ENCODE peak calls at places on chromosomes 11 and 22, in six cellular contexts. A, L, U, R, K and J are unnamed samples.

GRCh38 chr22:20242393-20243175 is 25.5 kb downstream of the RTN4R start:
- DNase-seq in A (no peak), L (no peak), U (no peak), R (no peak), K (no peak), J (no peak)

GRCh38 chr11:12539570-12539969 is 134.7 kb upstream of the TEAD1 start:
- DNase-seq in A (no peak), L (no peak), U (no peak), R (no peak), K (no peak), J (peak; percentile 20)

GRCh38 chr11:34339149-34340064 is 18.4 kb downstream of the ABTB2 start:
- DNase-seq in A (no peak), L (no peak), U (no peak), R (no peak), K (no peak), J (no peak)

GRCh38 chr22:25661067-25661466 is 80.9 kb upstream of the MYO18B start:
- DNase-seq in A (no peak), L (no peak), U (no peak), R (no peak), K (no peak), J (no peak)

GRCh38 chr22:48548391-48548790 is 1279.3 kb downstream of the BRD1 start:
- DNase-seq in A (no peak), L (no peak), U (no peak), R (no peak), K (no peak), J (no peak)

GRCh38 chr11:94926698-94927237 is 46.6 kb downstream of the CWC15 start:
- DNase-seq in A (peak; percentile 33), L (peak; percentile 90), U (peak; percentile 95), R (no peak), K (peak; percentile 87), J (peak; percentile 85)

GRCh38 chr11:100830978-100831732 is 144.1 kb downstream of the ARHGAP42 start:
- DNase-seq in A (no peak), L (peak; percentile 30), U (no peak), R (no peak), K (no peak), J (no peak)

GRCh38 chr11:34618406-34618805 is 2.5 kb upstream of the EHF start:
- DNase-seq in A (no peak), L (no peak), U (no peak), R (no peak), K (no peak), J (no peak)

GRCh38 chr11:111983187-111983986 is 41.8 kb upstream of the DLAT start:
- DNase-seq in A (peak; percentile 71), L (no peak), U (peak; percentile 84), R (no peak), K (no peak), J (no peak)

GRCh38 chr11:41316726-41317125 is 142.7 kb downstream of the LRRC4C start:
- DNase-seq in A (no peak), L (no peak), U (no peak), R (no peak), K (no peak), J (peak; percentile 45)

GRCh38 chr11:62477927-62478326 is 59.1 kb downstream of the SCGB1A1 start:
- DNase-seq in A (no peak), L (no peak), U (no peak), R (no peak), K (no peak), J (no peak)

GRCh38 chr11:14904745-14905103 is 12.7 kb upstream of the CYP2R1 start:
- DNase-seq in A (peak; percentile 78), L (peak; percentile 63), U (peak; percentile 90), R (peak; percentile 79), K (peak; percentile 87), J (peak; percentile 66)

GRCh38 chr11:64545605-64546004 is 45.4 kb upstream of the SLC22A12 start:
- DNase-seq in A (no peak), L (no peak), U (no peak), R (no peak), K (no peak), J (no peak)

GRCh38 chr11:23013509-23013908 is 153.2 kb upstream of the CCDC179 start:
- DNase-seq in A (no peak), L (no peak), U (no peak), R (no peak), K (no peak), J (no peak)

GRCh38 chr11:119773016-119773415 is 44.0 kb upstream of the NECTIN1 start:
- DNase-seq in A (no peak), L (no peak), U (peak; percentile 13), R (no peak), K (no peak), J (no peak)

GRCh38 chr22:30326704-30327362 is at the start of gene TBC1D10A:
- DNase-seq in A (peak; percentile 97), L (peak; percentile 88), U (peak; percentile 97), R (peak; percentile 95), K (peak; percentile 91), J (peak; percentile 88)

GRCh38 chr11:95567685-95568084 is 221.9 kb downstream of the FAM76B start:
- DNase-seq in A (no peak), L (no peak), U (no peak), R (no peak), K (no peak), J (no peak)

GRCh38 chr11:69636870-69637600 is 3.9 kb upstream of the CCND1 start:
- DNase-seq in A (no peak), L (no peak), U (peak; percentile 66), R (no peak), K (no peak), J (no peak)

GRCh38 chr11:2688381-2689231 is 11.2 kb downstream of the KCNQ1OT1 start:
- DNase-seq in A (no peak), L (peak; percentile 10), U (peak; percentile 65), R (no peak), K (no peak), J (peak; percentile 15)

GRCh38 chr11:86577663-86578636 is 94.5 kb downstream of the ME3 start:
- DNase-seq in A (no peak), L (peak; percentile 52), U (peak; percentile 87), R (no peak), K (peak; percentile 72), J (peak; percentile 89)

GRCh38 chr11:86579406-86579731 is 93.0 kb downstream of the ME3 start:
- DNase-seq in A (no peak), L (no peak), U (no peak), R (no peak), K (no peak), J (no peak)

GRCh38 chr11:86576946-86577624 is 95.3 kb downstream of the ME3 start:
- DNase-seq in A (no peak), L (no peak), U (no peak), R (no peak), K (no peak), J (no peak)

GRCh38 chr11:86580535-86580934 is 91.9 kb downstream of the ME3 start:
- DNase-seq in A (no peak), L (no peak), U (no peak), R (no peak), K (no peak), J (no peak)

DNA sequence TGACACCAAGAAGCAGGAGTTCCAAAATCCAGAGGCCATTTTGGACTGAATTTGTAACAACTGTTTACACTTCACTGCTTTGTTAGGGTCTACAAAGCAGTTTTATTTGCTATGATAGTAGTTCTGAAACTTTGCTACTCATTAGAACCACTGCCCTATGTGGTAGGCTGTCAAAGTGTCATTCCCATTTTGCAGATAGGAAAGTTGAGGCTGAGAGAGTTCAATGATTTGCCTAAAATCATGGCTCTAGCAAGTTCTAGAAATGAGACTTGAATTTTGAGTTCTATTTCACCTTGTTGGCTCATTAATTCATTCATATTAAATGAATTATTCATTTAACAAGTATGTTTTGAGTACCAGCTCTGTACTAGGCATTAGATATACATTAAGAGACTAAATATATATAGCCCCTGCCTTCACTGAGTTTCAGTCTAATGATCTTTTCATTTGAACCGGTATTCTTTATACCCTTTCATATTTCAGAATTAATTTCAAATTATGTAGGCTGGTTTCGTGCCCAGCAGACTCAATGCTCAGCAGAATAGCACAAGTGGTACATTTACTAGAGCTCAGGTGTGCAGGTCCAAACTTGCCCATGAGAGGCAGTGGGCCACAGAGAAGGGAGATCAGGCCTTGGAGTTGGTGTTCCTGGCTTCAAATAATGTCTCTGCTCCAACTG is 93.5 kb downstream of the ME3 start:
- DNase-seq in A (no peak), L (no peak), U (no peak), R (no peak), K (no peak), J (no peak)
- H3K27ac ChIP-seq in A (peak overlapping the region; percentile 63), L (peak overlapping the region; percentile 19), U (no peak overlapping the region), R (no peak overlapping the region), K (peak overlapping the region; percentile 77), J (peak overlapping the region; percentile 89)

GRCh38 chr11:92219476-92219875 is 5.1 kb upstream of the FAT3 start:
- DNase-seq in A (no peak), L (no peak), U (no peak), R (no peak), K (no peak), J (no peak)

GRCh38 chr11:92225206-92225562 is 566 bp downstream of the FAT3 start:
- DNase-seq in A (no peak), L (peak; percentile 7), U (peak; percentile 69), R (no peak), K (no peak), J (no peak)

GRCh38 chr11:92225563-92226308 is 1.1 kb downstream of the FAT3 start:
- DNase-seq in A (no peak), L (no peak), U (peak; percentile 79), R (no peak), K (no peak), J (no peak)

GRCh38 chr11:92224394-92225205 is at the start of gene FAT3:
- DNase-seq in A (no peak), L (peak; percentile 6), U (peak; percentile 89), R (no peak), K (no peak), J (no peak)

GRCh38 chr11:92222701-92223100 is 1.9 kb upstream of the FAT3 start:
- DNase-seq in A (no peak), L (no peak), U (no peak), R (no peak), K (no peak), J (no peak)
- H3K4me3 ChIP-seq in A (no peak overlapping the region), L (no peak overlapping the region), U (no peak overlapping the region), R (no peak overlapping the region), K (no peak overlapping the region), J (no peak overlapping the region)

GRCh38 chr11:57457643-57458023 is 2.7 kb upstream of the RTN4RL2 start:
- DNase-seq in A (no peak), L (no peak), U (peak; percentile 21), R (no peak), K (no peak), J (no peak)
- TF ChIP-seq CTCF in A (peak; percentile 14), L (no peak), U (no peak), R (no peak), K (peak; percentile 7), J (no peak)

GRCh38 chr22:36538529-36538928 is 9.6 kb upstream of the EIF3D start:
- DNase-seq in A (no peak), L (no peak), U (no peak), R (no peak), K (no peak), J (no peak)
- H3K27ac ChIP-seq in A (no peak overlapping the region), L (no peak overlapping the region), U (no peak overlapping the region), R (no peak overlapping the region), K (no peak overlapping the region), J (no peak overlapping the region)

GRCh38 chr11:43690929-43691328 is 10.4 kb downstream of the HSD17B12 start:
- DNase-seq in A (no peak), L (no peak), U (no peak), R (no peak), K (no peak), J (no peak)
- H3K4me3 ChIP-seq in A (no peak overlapping the region), L (no peak overlapping the region), U (no peak overlapping the region), R (no peak overlapping the region), K (no peak overlapping the region), J (no peak overlapping the region)